ENCODE peak calls at places on chromosomes 11 and 22, in four cellular contexts. M is H1, D is HepG2, E is K562. Y is an unnamed sample.
A peak's percentile ranks its signal among the peaks of the same experiment; 100 is the strongest.

GRCh38 chr11:124762077-124762623 is at the start of gene ESAM:
- DNase-seq in M (peak; percentile 64), D (no peak), E (peak; percentile 86), Y (peak; percentile 31)

GRCh38 chr11:96072592-96072991 is 148.7 kb upstream of the MTMR2 start:
- DNase-seq in M (no peak), D (no peak), E (no peak), Y (no peak)

GRCh38 chr11:71977743-71978418 is 20.8 kb upstream of the IL18BP start:
- DNase-seq in M (peak; percentile 52), D (peak; percentile 36), E (peak; percentile 37), Y (peak; percentile 44)

GRCh38 chr11:67274768-67275605 is 8.7 kb downstream of the GRK2 start:
- DNase-seq in M (no peak), D (no peak), E (no peak), Y (no peak)

GRCh38 chr11:105732611-105733010 is 122.7 kb downstream of the GRIA4 start:
- DNase-seq in M (no peak), D (no peak), E (no peak), Y (no peak)

GRCh38 chr22:30969532-30970355 is 679 bp downstream of the TUG1 start:
- DNase-seq in M (no peak), D (peak; percentile 12), E (peak; percentile 62), Y (peak; percentile 44)

GRCh38 chr11:14362613-14363012 is 3.6 kb upstream of the RRAS2 start:
- DNase-seq in M (no peak), D (no peak), E (no peak), Y (no peak)

GRCh38 chr22:30926706-30927105 is 41.9 kb downstream of the MORC2 start:
- DNase-seq in M (no peak), D (no peak), E (no peak), Y (no peak)

GRCh38 chr11:78228467-78228866 is 39.7 kb downstream of the USP35 start:
- DNase-seq in M (no peak), D (peak; percentile 65), E (peak; percentile 66), Y (peak; percentile 51)

GRCh38 chr11:620201-620600 is 4.5 kb upstream of the IRF7 start:
- DNase-seq in M (no peak), D (no peak), E (no peak), Y (no peak)

GRCh38 chr11:121328213-121328966 is 35.8 kb downstream of the SC5D start:
- DNase-seq in M (no peak), D (no peak), E (no peak), Y (no peak)

GRCh38 chr22:49348631-49349030 is 479.0 kb downstream of the BRD1 start:
- DNase-seq in M (no peak), D (no peak), E (no peak), Y (no peak)

GRCh38 chr11:121762820-121763219 is 310.1 kb upstream of the SORL1-AS1 start:
- DNase-seq in M (no peak), D (no peak), E (no peak), Y (no peak)

GRCh38 chr22:39815882-39816395 is 77.6 kb downstream of the ENTHD1 start:
- DNase-seq in M (no peak), D (no peak), E (no peak), Y (no peak)

GRCh38 chr22:39819429-39819828 is 74.1 kb downstream of the ENTHD1 start:
- DNase-seq in M (no peak), D (no peak), E (no peak), Y (no peak)

GRCh38 chr22:39821008-39821407 is 72.6 kb downstream of the ENTHD1 start:
- DNase-seq in M (no peak), D (no peak), E (no peak), Y (no peak)

GRCh38 chr22:39820266-39820665 is 73.3 kb downstream of the ENTHD1 start:
- DNase-seq in M (no peak), D (no peak), E (no peak), Y (peak; percentile 11)

GRCh38 chr22:39818050-39818449 is 75.5 kb downstream of the ENTHD1 start:
- DNase-seq in M (no peak), D (no peak), E (peak; percentile 32), Y (no peak)
- TF ChIP-seq PHF8 in M (no peak), D (no peak), E (no peak), Y (no peak)

GRCh38 chr11:77198440-77198849 is 70.4 kb downstream of the MYO7A start:
- DNase-seq in M (peak; percentile 85), D (peak; percentile 41), E (peak; percentile 84), Y (peak; percentile 36)
- TF ChIP-seq PHF8 in M (no peak), D (no peak), E (no peak), Y (no peak)

GRCh38 chr11:118935381-118935780 is 9.7 kb upstream of the BCL9L start:
- DNase-seq in M (no peak), D (no peak), E (no peak), Y (no peak)

GRCh38 chr11:118938491-118939411 is 13.0 kb upstream of the BCL9L start:
- DNase-seq in M (no peak), D (peak; percentile 72), E (no peak), Y (no peak)

GRCh38 chr11:118939412-118939915 is 13.7 kb upstream of the BCL9L start:
- DNase-seq in M (no peak), D (no peak), E (no peak), Y (no peak)

GRCh38 chr11:118939948-118940598 is 14.3 kb upstream of the BCL9L start:
- DNase-seq in M (no peak), D (no peak), E (peak; percentile 46), Y (no peak)
- TF ChIP-seq PHF8 in M (no peak), D (no peak), E (no peak), Y (no peak)

GRCh38 chr11:10730151-10730550 is 20.9 kb upstream of the CTR9 start:
- DNase-seq in M (no peak), D (no peak), E (no peak), Y (no peak)

GRCh38 chr11:10731064-10731680 is 19.9 kb upstream of the CTR9 start:
- DNase-seq in M (no peak), D (no peak), E (no peak), Y (no peak)

GRCh38 chr11:10727259-10727851 is 23.7 kb upstream of the CTR9 start:
- DNase-seq in M (no peak), D (no peak), E (no peak), Y (no peak)

GRCh38 chr11:10728154-10728553 is 22.9 kb upstream of the CTR9 start:
- DNase-seq in M (no peak), D (no peak), E (no peak), Y (no peak)

DNA sequence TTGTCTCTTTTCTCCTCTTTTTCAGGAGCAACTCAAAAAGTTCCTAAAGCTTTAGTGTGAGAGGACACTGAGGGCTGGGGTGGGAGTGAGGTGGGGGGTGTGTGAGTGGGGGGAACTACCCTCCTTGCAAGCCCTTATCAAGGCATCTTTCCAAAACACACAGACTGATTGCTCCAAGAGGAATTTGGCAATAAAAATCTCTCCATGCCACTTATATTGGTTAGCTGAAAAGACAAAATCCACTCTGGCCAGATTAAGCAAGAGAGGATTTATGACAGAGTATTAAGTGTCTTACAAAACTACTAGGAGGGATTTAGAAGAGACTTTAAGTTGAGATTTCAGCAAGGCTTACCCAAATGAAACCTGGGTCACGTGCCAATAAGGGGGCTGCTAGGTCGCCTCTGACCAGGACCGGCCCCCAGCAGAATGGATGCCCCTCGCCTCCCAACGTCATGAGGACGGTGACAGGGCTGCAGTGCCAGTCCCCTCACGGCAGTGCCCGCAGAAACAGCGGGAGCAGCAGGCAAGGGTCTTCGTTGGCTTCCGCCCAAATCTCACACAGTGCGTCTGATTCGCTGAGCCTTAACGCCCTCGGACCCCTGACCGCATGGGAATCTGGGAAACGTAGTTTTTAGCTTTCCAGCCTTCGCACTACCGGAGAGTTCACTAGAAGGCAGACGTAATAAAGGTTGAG is 22.1 kb upstream of the CTR9 start:
- DNase-seq in M (peak; percentile 74), D (no peak), E (no peak), Y (no peak)
- TF ChIP-seq PHF8 in M (peak; percentile 49), D (no peak), E (no peak), Y (no peak)

GRCh38 chr22:23859201-23859600 is 1.5 kb downstream of the SLC2A11 start:
- DNase-seq in M (no peak), D (no peak), E (no peak), Y (no peak)

GRCh38 chr22:23858484-23858815 is 775 bp downstream of the SLC2A11 start:
- DNase-seq in M (no peak), D (no peak), E (no peak), Y (no peak)

GRCh38 chr22:23856721-23857605 is 712 bp upstream of the SLC2A11 start:
- DNase-seq in M (peak; percentile 72), D (peak; percentile 54), E (no peak), Y (no peak)

GRCh38 chr22:23857606-23858483 is at the start of gene SLC2A11:
- DNase-seq in M (peak; percentile 95), D (peak; percentile 96), E (peak; percentile 91), Y (peak; percentile 85)

GRCh38 chr22:23862103-23862502 is 4.4 kb downstream of the SLC2A11 start:
- DNase-seq in M (peak; percentile 55), D (no peak), E (peak; percentile 57), Y (peak; percentile 52)
- TF ChIP-seq PHF8 in M (no peak), D (no peak), E (no peak), Y (no peak)

GRCh38 chr11:68312780-68313573 is 586 bp downstream of the LRP5 start:
- DNase-seq in M (no peak), D (no peak), E (peak; percentile 50), Y (no peak)

GRCh38 chr11:68314886-68315580 is 2.6 kb downstream of the LRP5 start:
- DNase-seq in M (no peak), D (peak; percentile 96), E (peak; percentile 51), Y (peak; percentile 60)

GRCh38 chr11:68312117-68312779 is at the start of gene LRP5:
- DNase-seq in M (no peak), D (no peak), E (peak; percentile 84), Y (no peak)

GRCh38 chr11:68314203-68314885 is 2.0 kb downstream of the LRP5 start:
- DNase-seq in M (no peak), D (no peak), E (peak; percentile 59), Y (peak; percentile 52)

DNA sequence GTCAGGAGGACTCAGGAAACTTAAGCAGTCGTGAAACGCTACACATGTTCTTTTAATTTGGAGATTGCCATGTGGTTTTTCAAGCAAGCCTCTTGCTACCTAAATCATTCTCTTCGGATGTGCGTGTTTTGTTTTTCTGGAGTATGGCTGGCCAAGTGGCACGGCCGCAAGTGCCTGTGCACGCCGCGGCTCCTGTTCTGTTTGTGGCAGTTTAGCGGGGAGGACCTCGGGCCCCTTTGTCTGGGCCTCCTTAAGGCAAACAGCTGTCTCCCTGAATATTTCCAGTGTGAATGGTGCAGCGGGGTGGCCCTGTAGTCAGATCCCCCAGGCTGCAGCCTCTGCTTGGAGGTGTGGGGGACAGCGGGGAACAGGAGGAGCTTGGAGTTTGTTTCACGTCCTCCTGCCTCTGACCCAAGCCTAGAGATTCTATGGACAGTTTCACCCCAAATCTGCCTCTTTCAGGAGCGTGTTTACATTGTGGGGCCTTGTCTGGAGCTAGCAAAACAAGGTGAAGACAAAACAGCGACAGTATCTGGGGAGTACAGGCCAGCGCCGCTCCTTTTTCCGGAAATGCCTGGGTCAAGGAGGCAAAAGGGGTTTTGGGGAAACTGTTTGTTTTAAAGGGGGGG is 1.3 kb downstream of the LRP5 start:
- DNase-seq in M (no peak), D (peak; percentile 43), E (peak; percentile 51), Y (no peak)
- TF ChIP-seq PHF8 in M (no peak), D (peak; percentile 25), E (no peak), Y (no peak)